ENCODE peak calls at places on chromosomes 5 and 9, in five cellular contexts. One of them, this sample, is unnamed.

GRCh38 chr9:87178353-87178752 is 231.0 kb upstream of the GAS1 start:
- DNase-seq in coronary artery: no peak
- DNase-seq in psoas muscle: no peak
- DNase-seq in uterus: no peak
- DNase-seq in astrocyte of the cerebellum: no peak
- DNase-seq in this sample: no peak

GRCh38 chr9:101536938-101537337 is 3.3 kb downstream of the RNF20 start:
- DNase-seq in uterus: no peak
- DNase-seq in coronary artery: no peak
- DNase-seq in psoas muscle: no peak
- DNase-seq in astrocyte of the cerebellum: peak
- DNase-seq in this sample: no peak

GRCh38 chr9:116279230-116279629 is 125.6 kb downstream of the PAPPA start:
- DNase-seq in astrocyte of the cerebellum: peak
- DNase-seq in uterus: no peak
- DNase-seq in coronary artery: no peak
- DNase-seq in psoas muscle: no peak
- DNase-seq in this sample: no peak

GRCh38 chr5:148864113-148864841 is 37.9 kb downstream of the ADRB2 start:
- DNase-seq in psoas muscle: no peak
- DNase-seq in astrocyte of the cerebellum: no peak
- DNase-seq in coronary artery: no peak
- DNase-seq in uterus: no peak
- DNase-seq in this sample: no peak

GRCh38 chr5:52864376-52864775 is 76.7 kb downstream of the ITGA1 start:
- DNase-seq in psoas muscle: no peak
- DNase-seq in coronary artery: no peak
- DNase-seq in uterus: no peak
- DNase-seq in astrocyte of the cerebellum: peak
- DNase-seq in this sample: no peak

GRCh38 chr9:121302786-121303185 is 34.8 kb downstream of the GSN start:
- DNase-seq in uterus: peak
- DNase-seq in astrocyte of the cerebellum: no peak
- DNase-seq in coronary artery: no peak
- DNase-seq in psoas muscle: peak
- DNase-seq in this sample: no peak

GRCh38 chr5:2334686-2335085 is 416.8 kb downstream of the IRX2 start:
- DNase-seq in astrocyte of the cerebellum: no peak
- DNase-seq in coronary artery: no peak
- DNase-seq in uterus: no peak
- DNase-seq in psoas muscle: no peak
- DNase-seq in this sample: no peak

GRCh38 chr5:26259081-26259480 is 779.3 kb downstream of the CDH9 start:
- DNase-seq in astrocyte of the cerebellum: no peak
- DNase-seq in psoas muscle: no peak
- DNase-seq in coronary artery: no peak
- DNase-seq in uterus: no peak
- DNase-seq in this sample: no peak

GRCh38 chr9:8384126-8384525 is 584.5 kb upstream of the DMAC1 start:
- DNase-seq in psoas muscle: no peak
- DNase-seq in uterus: no peak
- DNase-seq in coronary artery: no peak
- DNase-seq in astrocyte of the cerebellum: no peak
- DNase-seq in this sample: peak

GRCh38 chr5:11251242-11251641 is 490.2 kb upstream of the DAP start:
- DNase-seq in psoas muscle: no peak
- DNase-seq in astrocyte of the cerebellum: peak
- DNase-seq in uterus: no peak
- DNase-seq in coronary artery: no peak
- DNase-seq in this sample: no peak

GRCh38 chr5:111313017-111313724 is 89.0 kb downstream of the CAMK4 start:
- DNase-seq in uterus: no peak
- DNase-seq in coronary artery: no peak
- DNase-seq in psoas muscle: no peak
- DNase-seq in astrocyte of the cerebellum: no peak
- DNase-seq in this sample: peak

GRCh38 chr5:142654578-142655042 is 31.3 kb downstream of the FGF1 start:
- DNase-seq in uterus: no peak
- DNase-seq in coronary artery: no peak
- DNase-seq in astrocyte of the cerebellum: no peak
- DNase-seq in psoas muscle: no peak
- DNase-seq in this sample: no peak

GRCh38 chr9:89863837-89864236 is 259.0 kb downstream of the GADD45G start:
- DNase-seq in coronary artery: no peak
- DNase-seq in astrocyte of the cerebellum: no peak
- DNase-seq in uterus: no peak
- DNase-seq in psoas muscle: no peak
- DNase-seq in this sample: no peak

GRCh38 chr5:116759860-116760644 is 185.4 kb upstream of the SEMA6A start:
- DNase-seq in coronary artery: no peak
- DNase-seq in astrocyte of the cerebellum: peak
- DNase-seq in uterus: no peak
- DNase-seq in psoas muscle: peak
- DNase-seq in this sample: no peak

GRCh38 chr5:176559683-176560082 is 10.5 kb downstream of the CDHR2 start:
- DNase-seq in astrocyte of the cerebellum: no peak
- DNase-seq in uterus: no peak
- DNase-seq in psoas muscle: no peak
- DNase-seq in coronary artery: no peak
- DNase-seq in this sample: no peak

GRCh38 chr9:26301659-26302058 is 590.9 kb downstream of the CAAP1 start:
- DNase-seq in coronary artery: no peak
- DNase-seq in astrocyte of the cerebellum: no peak
- DNase-seq in uterus: no peak
- DNase-seq in psoas muscle: no peak
- DNase-seq in this sample: no peak

GRCh38 chr5:127216906-127217675 is 73.5 kb upstream of the MEGF10 start:
- DNase-seq in psoas muscle: no peak
- DNase-seq in uterus: no peak
- DNase-seq in coronary artery: no peak
- DNase-seq in astrocyte of the cerebellum: no peak
- DNase-seq in this sample: no peak

GRCh38 chr9:93633492-93634221 is 57.3 kb downstream of the PHF2 start:
- DNase-seq in coronary artery: no peak
- DNase-seq in psoas muscle: no peak
- DNase-seq in uterus: no peak
- DNase-seq in astrocyte of the cerebellum: no peak
- DNase-seq in this sample: no peak

GRCh38 chr9:11871832-11872231 is 821.4 kb upstream of the TYRP1 start:
- DNase-seq in uterus: no peak
- DNase-seq in astrocyte of the cerebellum: no peak
- DNase-seq in coronary artery: no peak
- DNase-seq in psoas muscle: no peak
- DNase-seq in this sample: no peak

GRCh38 chr9:108478431-108478837 is 377.4 kb downstream of the ACTL7B start:
- DNase-seq in psoas muscle: peak
- DNase-seq in uterus: peak
- DNase-seq in coronary artery: peak
- DNase-seq in astrocyte of the cerebellum: peak
- DNase-seq in this sample: peak

GRCh38 chr5:139658928-139659667 is 10.9 kb downstream of the CXXC5 start:
- DNase-seq in psoas muscle: peak
- DNase-seq in coronary artery: peak
- DNase-seq in uterus: peak
- DNase-seq in astrocyte of the cerebellum: no peak
- DNase-seq in this sample: peak

GRCh38 chr5:94776167-94776566 is 157.7 kb downstream of the SLF1 start:
- DNase-seq in astrocyte of the cerebellum: no peak
- DNase-seq in coronary artery: no peak
- DNase-seq in uterus: no peak
- DNase-seq in psoas muscle: no peak
- DNase-seq in this sample: no peak
- H3K4me3 ChIP-seq in astrocyte of the cerebellum: no peak
- H3K4me3 ChIP-seq in coronary artery: no peak
- H3K4me3 ChIP-seq in uterus: no peak
- H3K4me3 ChIP-seq in psoas muscle: no peak
- H3K4me3 ChIP-seq in this sample: no peak

GRCh38 chr5:16617272-16617973 is 626 bp upstream of the RETREG1 start:
- DNase-seq in coronary artery: no peak
- DNase-seq in astrocyte of the cerebellum: no peak
- DNase-seq in uterus: no peak
- DNase-seq in psoas muscle: no peak
- DNase-seq in this sample: no peak
- H3K4me3 ChIP-seq in coronary artery: peak
- H3K4me3 ChIP-seq in astrocyte of the cerebellum: peak
- H3K4me3 ChIP-seq in uterus: peak
- H3K4me3 ChIP-seq in psoas muscle: peak
- H3K4me3 ChIP-seq in this sample: peak

GRCh38 chr9:113375057-113376023 is 1.4 kb downstream of the HDHD3 start:
- DNase-seq in uterus: no peak
- DNase-seq in coronary artery: no peak
- DNase-seq in astrocyte of the cerebellum: no peak
- DNase-seq in psoas muscle: no peak
- DNase-seq in this sample: no peak
- H3K4me3 ChIP-seq in uterus: no peak
- H3K4me3 ChIP-seq in coronary artery: peak
- H3K4me3 ChIP-seq in astrocyte of the cerebellum: no peak
- H3K4me3 ChIP-seq in psoas muscle: peak
- H3K4me3 ChIP-seq in this sample: peak

DNA sequence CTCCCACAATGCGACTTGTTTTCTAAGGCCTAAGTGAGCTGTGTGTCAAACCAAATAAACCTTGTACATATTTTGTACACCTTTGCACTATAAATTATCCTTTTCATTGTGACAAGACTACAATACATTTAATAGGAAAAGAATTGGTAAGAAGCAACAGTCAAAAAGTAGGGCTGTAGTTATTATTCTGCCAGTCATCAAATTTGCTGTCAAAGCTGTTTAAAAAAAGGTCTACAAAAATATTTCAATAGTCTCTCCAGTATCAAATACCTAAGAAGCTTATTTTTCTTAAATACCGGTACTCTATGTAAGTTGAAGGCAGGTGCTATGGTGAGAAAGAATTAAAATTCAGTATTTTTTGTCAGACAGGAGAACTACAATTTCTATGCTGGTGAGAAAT is 40.5 kb downstream of the TLE1 start:
- DNase-seq in psoas muscle: no peak
- DNase-seq in uterus: no peak
- DNase-seq in astrocyte of the cerebellum: no peak
- DNase-seq in coronary artery: no peak
- DNase-seq in this sample: no peak
- H3K4me3 ChIP-seq in psoas muscle: no peak
- H3K4me3 ChIP-seq in uterus: no peak
- H3K4me3 ChIP-seq in astrocyte of the cerebellum: no peak
- H3K4me3 ChIP-seq in coronary artery: no peak
- H3K4me3 ChIP-seq in this sample: no peak

This sample was measured in skeletal muscle cell.